ENCODE peak calls at places on chromosomes 5 and 9, in seven cellular contexts. I is OCI-LY7, W is A549, T is K562, X is hepatocyte, D is neuronal stem cell, F is astrocyte. K is an unnamed sample.

GRCh38 chr5:96807099-96807654 is 568 bp downstream of the ERAP1 start:
- DNase-seq in I (peak; percentile 55), W (peak; percentile 70), T (peak; percentile 74), X (peak; percentile 89), D (peak; percentile 42), F (peak; percentile 25), K (peak; percentile 51)

GRCh38 chr9:136545966-136546696 is at the start of gene NOTCH1:
- DNase-seq in I (peak; percentile 91), W (peak; percentile 95), T (peak; percentile 93), X (peak; percentile 93), D (peak; percentile 90), F (peak; percentile 83), K (peak; percentile 80)

GRCh38 chr5:2899311-2899710 is 147.8 kb upstream of the IRX2 start:
- DNase-seq in I (no peak), W (no peak), T (no peak), X (no peak), D (no peak), F (no peak), K (no peak)

GRCh38 chr5:173780356-173781234 is 107.6 kb upstream of the CPEB4 start:
- DNase-seq in I (no peak), W (no peak), T (no peak), X (no peak), D (no peak), F (no peak), K (no peak)

GRCh38 chr5:76582252-76583162 is 40.7 kb downstream of the F2RL2 start:
- DNase-seq in I (peak; percentile 52), W (no peak), T (no peak), X (peak; percentile 17), D (no peak), F (peak; percentile 81), K (no peak)

GRCh38 chr9:113590991-113591898 is 127.7 kb downstream of the RGS3 start:
- DNase-seq in I (peak; percentile 73), W (peak; percentile 77), T (peak; percentile 75), X (peak; percentile 89), D (peak; percentile 79), F (no peak), K (peak; percentile 79)

GRCh38 chr5:148932355-148932935 is 106.0 kb downstream of the ADRB2 start:
- DNase-seq in I (no peak), W (no peak), T (no peak), X (no peak), D (no peak), F (peak; percentile 8), K (no peak)

GRCh38 chr5:85049020-85049419 is 664.3 kb upstream of the EDIL3 start:
- DNase-seq in I (no peak), W (peak; percentile 12), T (no peak), X (peak; percentile 64), D (peak; percentile 9), F (peak; percentile 70), K (peak; percentile 1)

GRCh38 chr5:135127604-135128240 is 93.7 kb upstream of the PITX1 start:
- DNase-seq in I (no peak), W (peak; percentile 84), T (no peak), X (peak; percentile 81), D (no peak), F (peak; percentile 79), K (peak; percentile 83)

GRCh38 chr9:93133641-93134017 is 422 bp downstream of the NINJ1 start:
- DNase-seq in I (no peak), W (peak; percentile 54), T (peak; percentile 77), X (peak; percentile 94), D (peak; percentile 59), F (peak; percentile 85), K (peak; percentile 58)

GRCh38 chr5:116970318-116970717 is 395.7 kb upstream of the SEMA6A start:
- DNase-seq in I (no peak), W (no peak), T (no peak), X (peak; percentile 6), D (no peak), F (no peak), K (no peak)

GRCh38 chr5:65391591-65391990 is 90.1 kb downstream of the ADAMTS6 start:
- DNase-seq in I (no peak), W (no peak), T (no peak), X (no peak), D (no peak), F (peak; percentile 18), K (no peak)

GRCh38 chr9:132942541-132943182 is 1.8 kb downstream of the TSC1 start:
- DNase-seq in I (peak; percentile 80), W (no peak), T (no peak), X (no peak), D (no peak), F (peak; percentile 4), K (no peak)

GRCh38 chr5:159913048-159913447 is 3.2 kb upstream of the ADRA1B start:
- DNase-seq in I (no peak), W (peak; percentile 94), T (no peak), X (peak; percentile 59), D (no peak), F (peak; percentile 79), K (peak; percentile 60)

GRCh38 chr5:134103397-134103796 is 11.1 kb upstream of the TCF7 start:
- DNase-seq in I (no peak), W (no peak), T (no peak), X (no peak), D (no peak), F (no peak), K (no peak)

DNA sequence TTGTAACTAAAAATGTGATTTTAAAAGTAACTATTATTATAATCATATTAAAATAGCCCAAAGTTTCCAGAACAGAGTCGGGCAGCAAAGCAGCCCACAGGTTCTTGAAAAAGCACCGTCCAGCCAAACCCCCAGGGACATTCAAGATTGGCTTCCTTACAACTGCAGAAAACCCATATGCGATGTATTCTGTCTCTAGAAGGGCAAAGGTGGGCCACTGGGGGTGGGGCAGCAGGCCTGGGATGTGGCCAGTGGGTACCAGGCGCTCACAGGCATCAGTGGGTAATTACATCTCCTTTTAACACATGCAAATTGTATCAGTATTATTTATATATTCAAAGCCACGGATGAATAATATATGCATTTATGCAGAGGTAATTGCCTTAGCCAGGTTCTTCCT is 109.5 kb upstream of the MVB12B start:
- DNase-seq in I (no peak), W (no peak), T (no peak), X (no peak), D (no peak), F (no peak), K (no peak)
- H3K9me3 ChIP-seq in I (no peaks in the 10 kb centered on the region), W (peaks cover 14% of the 10 kb centered on the region), T (no peaks in the 10 kb centered on the region), X (no peaks in the 10 kb centered on the region), D (no peaks in the 10 kb centered on the region), F (peaks cover 14% of the 10 kb centered on the region), K (peaks cover 8% of the 10 kb centered on the region)

GRCh38 chr5:367358-368130 is 46.0 kb downstream of the AHRR start:
- DNase-seq in I (no peak), W (no peak), T (no peak), X (no peak), D (no peak), F (peak; percentile 15), K (no peak)

GRCh38 chr5:370959-371810 is 49.7 kb downstream of the AHRR start:
- DNase-seq in I (no peak), W (no peak), T (no peak), X (no peak), D (no peak), F (no peak), K (no peak)

GRCh38 chr5:368162-369084 is 46.9 kb downstream of the AHRR start:
- DNase-seq in I (peak; percentile 24), W (no peak), T (no peak), X (no peak), D (no peak), F (peak; percentile 86), K (no peak)

GRCh38 chr5:370311-370958 is 48.9 kb downstream of the AHRR start:
- DNase-seq in I (no peak), W (no peak), T (no peak), X (no peak), D (no peak), F (no peak), K (no peak)

DNA sequence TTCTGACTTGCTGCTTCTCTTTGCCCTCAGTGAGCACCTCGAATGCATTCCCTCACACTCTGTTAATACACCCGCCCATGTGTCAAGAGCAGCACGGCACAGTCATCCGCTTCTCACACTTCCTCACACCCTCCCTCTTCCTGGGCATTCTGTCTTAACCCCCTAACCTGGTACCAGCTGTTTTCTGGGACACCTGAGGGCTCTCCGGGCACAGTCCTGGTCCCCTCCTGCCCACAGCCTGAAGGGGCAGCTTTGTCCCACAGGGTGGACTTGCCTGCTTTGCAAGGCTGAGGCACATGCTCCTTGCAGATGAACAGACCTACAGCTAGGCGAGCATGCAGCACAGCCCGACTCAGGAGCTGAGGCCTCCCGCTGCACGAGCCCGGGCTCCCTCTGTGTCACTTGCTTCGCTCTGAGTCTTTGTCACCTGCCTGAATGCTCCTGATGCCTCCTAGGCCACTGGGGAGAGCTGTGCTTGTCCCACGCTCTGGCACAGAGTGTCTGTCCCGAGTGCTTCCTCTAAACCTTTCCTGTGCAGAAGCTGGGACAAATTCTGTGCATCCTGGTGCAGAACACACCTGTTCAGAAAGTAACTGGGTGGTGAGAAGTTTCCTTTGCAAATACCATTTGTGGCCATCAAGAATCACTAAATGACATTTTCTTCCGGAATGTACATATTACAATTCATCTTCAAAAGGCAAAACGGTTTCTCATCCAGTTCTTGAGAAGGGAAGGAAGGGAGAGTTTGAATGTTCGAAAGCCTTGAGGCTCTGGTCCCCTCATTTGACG is 47.8 kb downstream of the AHRR start:
- DNase-seq in I (peak; percentile 8), W (no peak), T (no peak), X (no peak), D (no peak), F (peak; percentile 25), K (no peak)
- H3K4me2 ChIP-seq in I (peak overlapping the region; percentile 49), W (no peak overlapping the region), T (no peak overlapping the region), X (no peak overlapping the region), D (no peak overlapping the region), F (peak overlapping the region; percentile 41), K (no peak overlapping the region)

DNA sequence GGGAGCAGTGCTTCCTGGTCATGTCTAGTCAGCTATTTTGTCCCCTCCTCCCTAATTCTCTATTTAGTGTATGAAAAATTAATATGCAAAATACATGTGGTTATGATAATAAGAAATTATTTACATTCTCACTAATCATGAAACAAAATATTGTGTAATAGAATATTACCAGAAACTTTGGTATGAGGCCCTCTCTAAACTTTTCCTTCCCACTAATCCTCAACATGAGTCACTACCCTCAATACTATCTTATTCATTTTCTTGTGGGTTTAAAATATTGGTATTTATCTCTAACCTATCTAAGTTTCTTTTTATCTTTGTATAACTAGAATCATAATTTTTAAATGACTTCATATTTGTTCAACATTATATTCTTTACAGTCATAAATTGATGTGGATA is 545.9 kb upstream of the PTPRD start:
- DNase-seq in I (no peak), W (no peak), T (no peak), X (no peak), D (no peak), F (no peak), K (no peak)
- H3K9me3 ChIP-seq in I (no peaks in the 10 kb centered on the region), W (peaks cover 2% of the 10 kb centered on the region), T (no peaks in the 10 kb centered on the region), X (no peaks in the 10 kb centered on the region), D (no peaks in the 10 kb centered on the region), F (peaks cover 2% of the 10 kb centered on the region), K (no peaks in the 10 kb centered on the region)

DNA sequence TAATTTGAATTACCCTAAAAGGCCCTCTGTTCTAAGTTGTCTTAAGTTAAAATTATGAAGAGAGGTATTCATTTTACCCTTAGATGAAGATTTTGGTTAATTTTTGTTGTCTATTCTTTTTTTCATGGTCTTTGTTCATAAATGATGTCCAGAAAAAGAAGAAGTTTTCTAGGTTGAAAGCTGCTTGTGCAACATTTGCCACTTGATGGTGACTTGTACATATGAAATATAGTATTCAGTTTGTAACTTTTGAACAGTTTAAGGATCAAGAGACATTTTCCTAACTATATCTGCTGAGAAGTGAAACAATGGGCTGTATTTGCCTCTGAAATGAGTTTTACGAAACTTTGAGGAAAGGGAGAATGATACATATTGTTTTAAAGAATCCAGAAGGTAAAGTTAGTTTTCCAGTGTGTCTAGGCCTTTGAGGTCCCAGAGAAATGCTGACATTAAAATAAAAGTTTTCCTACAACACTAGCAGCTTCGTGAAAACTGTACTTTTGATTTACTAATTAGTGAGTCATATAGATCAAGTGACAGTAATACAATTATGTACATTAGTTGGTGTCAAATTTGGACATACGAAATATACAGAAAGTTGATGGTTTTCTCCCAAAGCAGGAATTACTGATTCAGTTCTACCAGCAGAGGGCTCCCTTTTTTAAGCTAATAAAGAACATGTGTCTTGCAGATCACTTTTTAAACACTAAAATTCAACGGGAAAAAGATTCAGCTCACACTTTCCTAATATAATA is 70.5 kb downstream of the PIK3R1 start:
- DNase-seq in I (peak; percentile 73), W (peak; percentile 61), T (peak; percentile 22), X (peak; percentile 79), D (peak; percentile 24), F (peak; percentile 32), K (no peak)
- H3K4me2 ChIP-seq in I (peak overlapping the region; percentile 82), W (peak overlapping the region; percentile 35), T (no peak overlapping the region), X (peak overlapping the region; percentile 32), D (no peak overlapping the region), F (no peak overlapping the region), K (no peak overlapping the region)

K was measured in PC-9.